ENCODE peak calls at places on chromosome 22, in seven cellular contexts. K is adipocyte, Y is EH, B is OCI-M1, L is neural crest cell, J is dorsolateral prefrontal cortex, T is iPS DF 6.9. F is an unnamed sample.

GRCh38 chr22:39296535-39296934 is 22.9 kb downstream of the RPL3 start:
- DNase-seq in K (no peak), Y (no peak), L (no peak), J (no peak), T (no peak), B (no peak), F (no peak)

GRCh38 chr22:33896801-33897620 is 23.3 kb downstream of the LARGE1 start:
- DNase-seq in K (no peak), Y (peak), J (no peak), B (no peak), L (no peak), T (peak), F (no peak)

GRCh38 chr22:50672471-50673230 is at the start of gene SHANK3:
- DNase-seq in B (no peak), J (no peak), K (no peak), Y (no peak), T (no peak), L (no peak), F (no peak)

GRCh38 chr22:27627444-27627833 is 174.1 kb downstream of the MN1 start:
- DNase-seq in Y (no peak), J (no peak), T (no peak), K (no peak), L (no peak), B (peak), F (no peak)

GRCh38 chr22:28973352-28973751 is 88.3 kb downstream of the C22orf31 start:
- DNase-seq in T (no peak), B (no peak), K (no peak), L (no peak), J (no peak), Y (no peak), F (no peak)

GRCh38 chr22:44516841-44517240 is 18.8 kb upstream of the RTL6 start:
- DNase-seq in Y (no peak), J (no peak), K (no peak), B (no peak), T (no peak), L (no peak), F (no peak)

GRCh38 chr22:50191041-50191740 is 5.5 kb downstream of the TRABD start:
- DNase-seq in T (no peak), J (no peak), K (peak), B (peak), L (no peak), Y (no peak), F (no peak)

GRCh38 chr22:20063271-20064139 is 16.5 kb upstream of the DGCR8 start:
- DNase-seq in T (no peak), K (no peak), Y (no peak), J (no peak), L (no peak), B (no peak), F (no peak)

GRCh38 chr22:46045459-46046298 is 68.7 kb upstream of the WNT7B start:
- DNase-seq in K (no peak), B (no peak), J (peak), L (no peak), T (no peak), Y (no peak), F (peak)

GRCh38 chr22:27198518-27199035 is 541.2 kb downstream of the MIAT start:
- DNase-seq in J (no peak), L (no peak), K (no peak), B (no peak), T (no peak), Y (no peak), F (no peak)

GRCh38 chr22:47196881-47197701 is 434.6 kb downstream of the TBC1D22A start:
- DNase-seq in J (no peak), B (no peak), L (no peak), T (no peak), K (no peak), Y (no peak), F (no peak)

GRCh38 chr22:24325105-24325757 is 54.6 kb downstream of the SPECC1L start:
- DNase-seq in L (no peak), B (peak), J (no peak), K (peak), T (no peak), Y (peak), F (no peak)

GRCh38 chr22:23248583-23248982 is 68.3 kb downstream of the BCR start:
- DNase-seq in L (no peak), B (peak), T (no peak), J (no peak), K (peak), Y (peak), F (no peak)

GRCh38 chr22:49936973-49937757 is 18.7 kb downstream of the CRELD2 start:
- DNase-seq in J (peak), B (no peak), Y (no peak), K (no peak), T (no peak), L (no peak), F (peak)

GRCh38 chr22:49290286-49290685 is 537.4 kb downstream of the BRD1 start:
- DNase-seq in T (no peak), L (no peak), Y (no peak), K (no peak), B (no peak), J (no peak), F (no peak)

GRCh38 chr22:22884888-22885840 is 2.5 kb upstream of the IGLL5 start:
- DNase-seq in Y (no peak), J (no peak), T (no peak), B (no peak), L (no peak), K (no peak), F (no peak)

GRCh38 chr22:31846161-31847115 is 92.6 kb downstream of the DEPDC5 start:
- DNase-seq in B (peak), J (no peak), K (no peak), L (peak), T (no peak), Y (peak), F (no peak)

GRCh38 chr22:35150163-35151107 is 84.5 kb downstream of the ISX start:
- DNase-seq in T (no peak), J (peak), Y (peak), L (peak), K (peak), B (peak), F (no peak)

GRCh38 chr22:44648821-44649566 is 53.0 kb upstream of the PRR5 start:
- DNase-seq in Y (peak), J (peak), T (no peak), K (peak), L (no peak), B (no peak), F (no peak)

GRCh38 chr22:50688448-50688847 is 15.8 kb downstream of the SHANK3 start:
- DNase-seq in K (no peak), B (no peak), L (no peak), J (no peak), T (no peak), Y (no peak), F (no peak)

GRCh38 chr22:41401781-41402648 is 20.3 kb downstream of the TEF start:
- DNase-seq in K (peak), J (peak), Y (peak), B (no peak), L (no peak), T (no peak), F (peak)

GRCh38 chr22:39309881-39310714 is 9.3 kb downstream of the RPL3 start:
- DNase-seq in B (no peak), J (no peak), Y (peak), L (no peak), T (no peak), K (peak), F (no peak)

GRCh38 chr22:36374603-36375024 is 13.2 kb downstream of the MYH9 start:
- DNase-seq in K (no peak), Y (peak), J (no peak), T (no peak), L (no peak), B (no peak), F (no peak)

GRCh38 chr22:36328635-36329216 is 59.0 kb downstream of the MYH9 start:
- DNase-seq in K (peak), Y (peak), T (no peak), J (peak), B (no peak), L (no peak), F (no peak)

GRCh38 chr22:32706149-32706548 is 95.4 kb upstream of the TIMP3 start:
- DNase-seq in L (no peak), B (peak), K (peak), T (no peak), Y (peak), J (no peak), F (no peak)

GRCh38 chr22:21738966-21739365 is 3.4 kb upstream of the YPEL1 start:
- DNase-seq in B (no peak), J (no peak), K (no peak), L (no peak), Y (no peak), T (no peak), F (no peak)

GRCh38 chr22:44192098-44192810 is 11.5 kb downstream of the PARVG start:
- DNase-seq in J (peak), K (no peak), B (peak), T (peak), L (peak), Y (peak), F (no peak)

GRCh38 chr22:40116496-40117200 is 61.1 kb upstream of the TNRC6B start:
- DNase-seq in L (no peak), T (no peak), B (no peak), Y (no peak), K (no peak), J (no peak), F (no peak)

GRCh38 chr22:29207562-29208501 is 2.1 kb downstream of the EMID1 start:
- DNase-seq in L (no peak), B (no peak), Y (no peak), J (no peak), K (no peak), T (no peak), F (no peak)

GRCh38 chr22:20647586-20648305 is 126.2 kb upstream of the SERPIND1 start:
- DNase-seq in T (no peak), L (no peak), K (no peak), Y (no peak), B (no peak), J (no peak), F (no peak)

GRCh38 chr22:29369460-29369859 is 18.9 kb downstream of the AP1B1 start:
- DNase-seq in B (no peak), K (no peak), L (peak), J (peak), T (no peak), Y (peak), F (peak)

GRCh38 chr22:21728270-21728669 is 7.3 kb downstream of the YPEL1 start:
- DNase-seq in T (no peak), J (no peak), Y (no peak), K (no peak), B (no peak), L (no peak), F (no peak)

GRCh38 chr22:48474881-48475280 is 1352.8 kb downstream of the BRD1 start:
- DNase-seq in J (no peak), B (no peak), L (no peak), T (no peak), K (no peak), Y (no peak), F (no peak)

GRCh38 chr22:44347549-44347948 is 34.8 kb upstream of the SHISAL1 start:
- DNase-seq in B (no peak), T (no peak), K (no peak), L (no peak), J (no peak), Y (no peak), F (no peak)

GRCh38 chr22:37312549-37313183 is 30.4 kb downstream of the CYTH4 start:
- DNase-seq in Y (no peak), J (no peak), L (no peak), B (no peak), K (no peak), T (no peak), F (no peak)

GRCh38 chr22:41458161-41458728 is 10.2 kb downstream of the PHF5A start:
- DNase-seq in K (no peak), L (no peak), J (no peak), Y (no peak), T (no peak), B (no peak), F (no peak)

GRCh38 chr22:23070418-23071162 is at the start of gene GNAZ:
- DNase-seq in B (no peak), Y (peak), J (peak), K (peak), T (no peak), L (peak), F (no peak)

GRCh38 chr22:36761553-36762240 is 14.2 kb downstream of the IFT27 start:
- DNase-seq in L (no peak), J (peak), Y (no peak), K (no peak), T (no peak), B (no peak), F (no peak)